ENCODE peak calls at places on chromosomes 16 and 17, in four cellular contexts. One of them, this sample, is unnamed.

GRCh38 chr17:8857919-8858318 is 9.6 kb downstream of the PIK3R6 start:
- DNase-seq in HCT116: no peak
- DNase-seq in GM12878: peak
- DNase-seq in SK-N-SH: no peak
- DNase-seq in this sample: no peak

GRCh38 chr17:3639981-3640596 is 3.5 kb downstream of the CTNS start:
- DNase-seq in HCT116: no peak
- DNase-seq in GM12878: no peak
- DNase-seq in SK-N-SH: no peak
- DNase-seq in this sample: no peak

GRCh38 chr16:81316176-81316496 is 1.4 kb downstream of the GAN start:
- DNase-seq in HCT116: no peak
- DNase-seq in GM12878: no peak
- DNase-seq in SK-N-SH: no peak
- DNase-seq in this sample: no peak

GRCh38 chr17:14875557-14876412 is 389.3 kb downstream of the PMP22 start:
- DNase-seq in HCT116: no peak
- DNase-seq in GM12878: no peak
- DNase-seq in SK-N-SH: no peak
- DNase-seq in this sample: no peak

GRCh38 chr16:63539276-63539675 is 1503.0 kb upstream of the CDH8 start:
- DNase-seq in HCT116: no peak
- DNase-seq in GM12878: no peak
- DNase-seq in SK-N-SH: no peak
- DNase-seq in this sample: no peak

GRCh38 chr17:77036841-77037381 is 103.9 kb upstream of the SEC14L1 start:
- DNase-seq in HCT116: no peak
- DNase-seq in GM12878: no peak
- DNase-seq in SK-N-SH: peak
- DNase-seq in this sample: peak

GRCh38 chr17:10776372-10776771 is 27.5 kb downstream of the TMEM238L start:
- DNase-seq in HCT116: no peak
- DNase-seq in GM12878: no peak
- DNase-seq in SK-N-SH: no peak
- DNase-seq in this sample: no peak

GRCh38 chr16:30096105-30096861 is at the start of gene YPEL3:
- DNase-seq in HCT116: no peak
- DNase-seq in GM12878: peak
- DNase-seq in SK-N-SH: peak
- DNase-seq in this sample: peak

GRCh38 chr17:48551206-48551597 is 6.3 kb upstream of the HOXB2 start:
- DNase-seq in HCT116: no peak
- DNase-seq in GM12878: no peak
- DNase-seq in SK-N-SH: no peak
- DNase-seq in this sample: no peak

GRCh38 chr17:49914096-49914490 is 54.9 kb upstream of the DLX4 start:
- DNase-seq in HCT116: no peak
- DNase-seq in GM12878: no peak
- DNase-seq in SK-N-SH: no peak
- DNase-seq in this sample: no peak

GRCh38 chr17:1495265-1495664 is 2.8 kb upstream of the MYO1C start:
- DNase-seq in HCT116: no peak
- DNase-seq in GM12878: no peak
- DNase-seq in SK-N-SH: no peak
- DNase-seq in this sample: peak

GRCh38 chr16:57165483-57165882 is 20.4 kb downstream of the PSME3IP1 start:
- DNase-seq in HCT116: no peak
- DNase-seq in GM12878: no peak
- DNase-seq in SK-N-SH: no peak
- DNase-seq in this sample: no peak

GRCh38 chr16:70680495-70681381 is 5.1 kb downstream of the MTSS2 start:
- DNase-seq in HCT116: no peak
- DNase-seq in GM12878: no peak
- DNase-seq in SK-N-SH: no peak
- DNase-seq in this sample: no peak

GRCh38 chr16:70678898-70679652 is 6.8 kb downstream of the MTSS2 start:
- DNase-seq in HCT116: no peak
- DNase-seq in GM12878: no peak
- DNase-seq in SK-N-SH: no peak
- DNase-seq in this sample: no peak

GRCh38 chr16:70681382-70682238 is 4.2 kb downstream of the MTSS2 start:
- DNase-seq in HCT116: no peak
- DNase-seq in GM12878: no peak
- DNase-seq in SK-N-SH: peak
- DNase-seq in this sample: no peak

GRCh38 chr16:70678121-70678897 is 7.5 kb downstream of the MTSS2 start:
- DNase-seq in HCT116: no peak
- DNase-seq in GM12878: no peak
- DNase-seq in SK-N-SH: no peak
- DNase-seq in this sample: no peak

DNA sequence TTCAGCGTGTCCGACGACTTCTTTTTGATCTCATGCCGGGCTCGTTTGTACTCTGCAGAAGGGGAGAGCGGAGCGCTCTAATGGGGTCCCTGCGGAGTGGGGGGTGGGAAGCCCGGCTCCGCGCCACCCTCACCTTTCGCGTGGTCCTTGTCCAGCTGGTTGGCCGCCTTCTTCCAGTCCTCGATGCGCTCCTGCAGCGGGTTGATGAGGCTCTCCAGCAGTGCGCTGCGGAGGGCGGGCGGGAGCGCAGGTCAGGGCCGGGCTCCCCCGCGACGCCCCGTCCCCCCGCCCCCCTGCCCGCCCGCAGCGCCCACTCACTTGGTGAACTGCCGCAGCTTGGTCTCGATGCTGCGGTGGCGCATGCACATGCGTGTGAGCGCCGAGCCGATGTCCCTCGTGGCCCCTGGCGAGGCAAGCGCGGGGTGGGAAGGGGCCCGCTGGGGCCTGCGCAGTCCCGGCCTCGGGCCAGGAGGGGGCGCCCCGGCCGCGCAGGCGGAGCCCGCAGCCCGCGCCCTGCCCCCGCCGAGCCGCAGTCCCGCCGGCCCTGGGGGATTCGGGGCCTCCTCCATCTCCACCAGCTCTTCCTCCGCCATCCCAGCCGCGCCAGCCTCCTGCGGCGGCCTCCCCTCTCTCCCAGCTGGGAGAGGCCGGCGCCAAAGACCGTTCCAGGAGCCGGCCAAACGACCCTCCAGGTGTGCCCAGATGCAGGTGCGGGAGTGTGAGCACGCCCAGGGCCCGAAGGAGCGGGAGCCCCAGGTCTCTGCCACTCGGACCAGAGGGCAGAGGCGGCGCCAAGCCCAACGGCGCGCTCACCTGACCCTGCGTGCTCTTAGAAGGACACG is 6.0 kb downstream of the MTSS2 start:
- DNase-seq in HCT116: no peak
- DNase-seq in GM12878: no peak
- DNase-seq in SK-N-SH: peak
- DNase-seq in this sample: no peak
- TF ChIP-seq JUND in HCT116: no peak
- TF ChIP-seq JUND in GM12878: no peak
- TF ChIP-seq JUND in SK-N-SH: no peak
- TF ChIP-seq JUND in this sample: no peak

GRCh38 chr17:40094874-40095273 is 5.5 kb downstream of the NR1D1 start:
- DNase-seq in HCT116: no peak
- DNase-seq in GM12878: no peak
- DNase-seq in SK-N-SH: no peak
- DNase-seq in this sample: no peak

GRCh38 chr17:40091691-40092397 is 8.5 kb downstream of the NR1D1 start:
- DNase-seq in HCT116: no peak
- DNase-seq in GM12878: no peak
- DNase-seq in SK-N-SH: no peak
- DNase-seq in this sample: no peak

GRCh38 chr17:40092581-40092980 is 7.8 kb downstream of the NR1D1 start:
- DNase-seq in HCT116: no peak
- DNase-seq in GM12878: no peak
- DNase-seq in SK-N-SH: no peak
- DNase-seq in this sample: no peak

GRCh38 chr17:40093580-40094201 is 6.7 kb downstream of the NR1D1 start:
- DNase-seq in HCT116: no peak
- DNase-seq in GM12878: no peak
- DNase-seq in SK-N-SH: no peak
- DNase-seq in this sample: no peak

DNA sequence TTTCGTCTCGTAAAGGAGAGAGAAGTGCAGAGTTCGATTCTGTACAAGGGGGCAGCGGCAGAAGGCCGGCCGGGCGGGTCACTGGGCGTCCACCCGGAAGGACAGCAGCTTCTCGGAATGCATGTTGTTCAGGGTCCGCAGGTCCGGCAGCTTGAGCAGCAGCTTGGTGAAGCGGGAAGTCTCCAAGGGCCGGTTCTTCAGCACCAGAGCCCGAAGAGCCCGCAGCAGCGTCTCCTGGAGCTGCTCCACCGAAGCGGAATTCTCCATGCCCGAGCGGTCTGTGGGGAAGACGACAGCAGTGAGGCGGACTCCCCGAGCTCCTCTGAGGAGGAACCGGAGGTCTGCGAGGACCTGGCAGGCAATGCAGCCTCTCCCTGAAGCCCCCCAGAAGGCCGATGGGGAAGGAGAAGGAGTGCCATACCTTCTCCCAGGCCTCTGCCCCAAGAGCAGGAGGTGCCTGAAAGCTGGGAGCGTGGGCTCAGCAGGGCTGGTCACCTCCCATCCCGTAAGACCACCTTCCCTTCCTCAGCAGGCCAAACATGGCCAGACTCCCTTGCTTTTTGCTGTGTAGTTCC is 7.3 kb downstream of the NR1D1 start:
- DNase-seq in HCT116: no peak
- DNase-seq in GM12878: no peak
- DNase-seq in SK-N-SH: no peak
- DNase-seq in this sample: no peak
- TF ChIP-seq JUND in HCT116: no peak
- TF ChIP-seq JUND in GM12878: no peak
- TF ChIP-seq JUND in SK-N-SH: no peak
- TF ChIP-seq JUND in this sample: no peak

DNA sequence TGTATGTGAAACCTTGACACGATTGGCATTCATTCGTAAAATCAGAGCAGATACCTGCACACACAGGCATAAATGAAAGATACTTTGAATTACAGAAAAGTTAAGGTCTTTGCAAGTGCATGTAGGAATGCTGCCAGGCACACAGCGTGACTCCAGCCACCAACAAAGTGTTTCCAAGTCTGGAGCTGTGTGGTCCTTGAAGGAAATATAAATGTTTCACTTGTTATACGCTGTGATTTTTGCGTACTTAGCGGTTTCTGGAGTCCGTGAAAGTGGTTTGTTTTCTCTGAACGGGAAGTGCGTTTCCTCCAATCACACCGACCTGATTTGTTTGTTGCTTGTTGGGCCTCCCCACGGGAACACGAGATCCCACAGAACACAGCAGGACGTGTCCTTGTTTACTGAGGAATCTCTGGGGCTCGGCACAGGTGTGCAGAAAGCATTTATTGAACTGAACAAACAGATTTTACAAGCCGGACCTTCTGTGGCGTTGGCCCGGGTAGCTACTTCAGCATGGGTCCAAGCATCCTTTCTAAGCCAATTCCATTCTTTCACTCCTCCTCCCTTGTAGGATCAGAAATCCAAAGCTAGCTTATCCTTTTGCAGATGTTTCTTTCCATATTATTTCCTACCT is 44.5 kb downstream of the ABAT start:
- DNase-seq in HCT116: no peak
- DNase-seq in GM12878: no peak
- DNase-seq in SK-N-SH: no peak
- DNase-seq in this sample: no peak
- TF ChIP-seq JUND in HCT116: no peak
- TF ChIP-seq JUND in GM12878: no peak
- TF ChIP-seq JUND in SK-N-SH: no peak
- TF ChIP-seq JUND in this sample: no peak

DNA sequence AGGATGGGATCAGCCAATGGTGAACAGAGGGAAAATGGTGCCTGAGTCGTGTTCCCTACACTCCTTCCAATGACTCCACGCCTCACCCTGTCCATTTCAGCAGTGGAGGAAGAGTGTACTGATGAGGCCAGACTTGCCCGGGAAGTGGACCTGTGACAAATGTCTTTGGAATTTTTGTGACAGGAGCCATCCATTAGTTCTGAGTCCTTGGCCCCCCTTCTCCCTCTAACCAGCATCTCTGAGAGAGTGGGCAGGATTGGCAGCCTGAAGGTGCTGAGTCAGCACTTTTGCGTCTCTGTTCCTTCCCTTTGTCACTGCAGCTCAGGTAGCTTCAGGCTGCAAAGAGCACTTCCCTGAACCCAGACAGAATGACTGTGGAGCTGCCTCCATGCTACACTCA is 30.8 kb downstream of the BEAN1 start:
- DNase-seq in HCT116: no peak
- DNase-seq in GM12878: no peak
- DNase-seq in SK-N-SH: no peak
- DNase-seq in this sample: no peak
- TF ChIP-seq JUND in HCT116: no peak
- TF ChIP-seq JUND in GM12878: no peak
- TF ChIP-seq JUND in SK-N-SH: no peak
- TF ChIP-seq JUND in this sample: no peak